ENCODE peak calls at places on chromosomes 2 and 18, in six cellular contexts. D, O, G, J, X and A are unnamed samples.

GRCh38 chr2:58578276-58578675 is 337.2 kb upstream of the FANCL start:
- DNase-seq in X (no peak), D (no peak), J (no peak), O (no peak), G (no peak), A (no peak)

GRCh38 chr2:167925775-167926174 is 321.6 kb downstream of the STK39 start:
- DNase-seq in D (no peak), J (no peak), G (no peak), O (no peak), X (no peak), A (peak; percentile 1)

GRCh38 chr2:232838406-232838874 is 31.6 kb upstream of the SNORC start:
- DNase-seq in X (peak; percentile 35), J (no peak), D (no peak), O (peak; percentile 68), G (peak; percentile 10), A (peak; percentile 43)

GRCh38 chr2:147639891-147640290 is 204.9 kb upstream of the ACVR2A start:
- DNase-seq in D (no peak), J (no peak), G (no peak), O (no peak), X (no peak), A (no peak)

GRCh38 chr2:9658972-9659371 is 28.2 kb upstream of the YWHAQ start:
- DNase-seq in O (no peak), D (no peak), G (no peak), J (no peak), X (no peak), A (peak; percentile 90)

GRCh38 chr2:100733344-100734187 is 86.4 kb upstream of the NPAS2 start:
- DNase-seq in X (no peak), O (no peak), D (peak; percentile 58), G (no peak), J (peak; percentile 61), A (peak; percentile 86)

GRCh38 chr2:23350026-23350791 is 34.8 kb upstream of the KLHL29 start:
- DNase-seq in G (no peak), J (no peak), D (no peak), X (no peak), O (no peak), A (no peak)

GRCh38 chr2:208370881-208371633 is 35.5 kb upstream of the PTH2R start:
- DNase-seq in O (no peak), D (no peak), J (no peak), X (peak; percentile 32), G (no peak), A (no peak)

GRCh38 chr2:25251461-25252273 is 83.3 kb upstream of the POMC start:
- DNase-seq in G (peak; percentile 50), J (peak; percentile 59), O (peak; percentile 73), D (peak; percentile 83), X (peak; percentile 81), A (peak; percentile 67)

GRCh38 chr2:220785181-220785580 is 786.9 kb downstream of the EPHA4 start:
- DNase-seq in D (no peak), G (no peak), O (no peak), J (no peak), X (no peak), A (no peak)

GRCh38 chr2:24881623-24882022 is 38.4 kb downstream of the ADCY3 start:
- DNase-seq in D (no peak), O (no peak), G (no peak), J (no peak), X (peak; percentile 38), A (no peak)

GRCh38 chr18:23529597-23529996 is 26.3 kb downstream of the RMC1 start:
- DNase-seq in G (no peak), X (peak; percentile 68), O (no peak), J (no peak), D (no peak), A (peak; percentile 67)

GRCh38 chr2:176164803-176165597 is 7.9 kb downstream of the HOXD3 start:
- DNase-seq in G (no peak), D (no peak), J (peak; percentile 60), O (no peak), X (no peak), A (no peak)

GRCh38 chr18:32767400-32767799 is 5.4 kb downstream of the KLHL14 start:
- DNase-seq in D (no peak), J (no peak), G (no peak), X (no peak), O (no peak), A (peak; percentile 63)

GRCh38 chr18:73840319-73841065 is 307.1 kb downstream of the FBXO15 start:
- DNase-seq in O (no peak), G (no peak), X (no peak), D (no peak), J (no peak), A (no peak)

GRCh38 chr18:36629836-36630235 is 199.0 kb downstream of the TPGS2 start:
- DNase-seq in G (no peak), X (no peak), J (no peak), D (no peak), O (no peak), A (no peak)

GRCh38 chr2:133054297-133054696 is 384.3 kb upstream of the LYPD1 start:
- DNase-seq in O (no peak), G (no peak), D (no peak), X (no peak), J (no peak), A (no peak)

GRCh38 chr18:78448106-78448505 is 531.5 kb upstream of the SALL3 start:
- DNase-seq in O (no peak), G (no peak), D (no peak), J (no peak), X (no peak), A (no peak)

GRCh38 chr2:106030287-106031268 is 163.5 kb downstream of the UXS1 start:
- DNase-seq in J (peak; percentile 44), D (peak; percentile 71), X (no peak), O (no peak), G (no peak), A (peak; percentile 64)

GRCh38 chr2:209476367-209477191 is 52.7 kb downstream of the MAP2 start:
- DNase-seq in X (no peak), G (no peak), D (no peak), O (no peak), J (no peak), A (peak; percentile 34)

GRCh38 chr18:44474067-44474411 is 206.6 kb upstream of the SETBP1 start:
- DNase-seq in D (no peak), X (no peak), O (no peak), G (no peak), J (no peak), A (no peak)

GRCh38 chr18:56461151-56461550 is 177.2 kb downstream of the TXNL1 start:
- DNase-seq in X (no peak), D (no peak), O (no peak), G (no peak), J (no peak), A (no peak)
- H3K9me3 ChIP-seq in X (no peaks in the 10 kb centered on the region), D (peaks cover 4% of the 10 kb centered on the region), O (no peaks in the 10 kb centered on the region), G (no peaks in the 10 kb centered on the region), J (no peaks in the 10 kb centered on the region), A (peaks cover 18% of the 10 kb centered on the region)

GRCh38 chr2:2750867-2751714 is 420.0 kb upstream of the MYT1L start:
- DNase-seq in X (no peak), J (no peak), D (no peak), O (no peak), G (no peak), A (no peak)

GRCh38 chr2:2747797-2748301 is 416.8 kb upstream of the MYT1L start:
- DNase-seq in O (no peak), J (no peak), G (no peak), X (no peak), D (no peak), A (no peak)

GRCh38 chr2:2746731-2747130 is 415.7 kb upstream of the MYT1L start:
- DNase-seq in X (no peak), O (no peak), J (no peak), D (no peak), G (no peak), A (no peak)

GRCh38 chr2:2748399-2749205 is 417.5 kb upstream of the MYT1L start:
- DNase-seq in D (no peak), O (no peak), X (no peak), J (no peak), G (no peak), A (no peak)

DNA sequence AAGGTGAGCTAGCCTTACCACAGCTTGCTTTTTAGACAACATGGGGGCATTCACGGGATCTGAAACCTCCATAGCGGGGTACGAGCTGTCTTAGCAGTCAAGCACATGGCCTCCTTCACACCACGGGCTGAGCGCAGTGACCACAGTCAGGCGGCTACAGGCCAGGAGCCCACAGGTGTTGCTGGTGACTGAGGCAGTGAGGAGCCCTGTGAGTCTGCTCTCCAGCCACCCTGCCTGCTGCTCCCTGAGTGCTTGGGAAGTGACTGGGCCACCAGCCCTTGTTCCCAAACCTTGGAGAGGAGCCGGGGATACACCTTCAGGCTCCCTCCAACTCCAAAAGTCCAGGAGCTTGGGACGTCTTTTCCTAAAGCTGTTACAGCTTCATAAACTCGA is 418.1 kb upstream of the MYT1L start:
- DNase-seq in G (no peak), J (no peak), X (no peak), O (no peak), D (no peak), A (no peak)
- H3K9me3 ChIP-seq in G (peaks cover 9% of the 10 kb centered on the region), J (no peaks in the 10 kb centered on the region), X (no peaks in the 10 kb centered on the region), O (peaks cover 3% of the 10 kb centered on the region), D (no peaks in the 10 kb centered on the region), A (peaks cover 10% of the 10 kb centered on the region)

GRCh38 chr2:237243487-237243886 is 157.8 kb downstream of the COPS8 start:
- DNase-seq in G (no peak), X (no peak), O (no peak), J (no peak), D (no peak), A (no peak)

GRCh38 chr2:237236188-237236587 is 150.5 kb downstream of the COPS8 start:
- DNase-seq in G (no peak), X (no peak), D (no peak), O (no peak), J (no peak), A (peak; percentile 81)

GRCh38 chr2:237235383-237236095 is 149.8 kb downstream of the COPS8 start:
- DNase-seq in J (peak; percentile 80), O (no peak), X (no peak), D (peak; percentile 86), G (no peak), A (peak; percentile 77)

GRCh38 chr2:237242091-237242536 is 156.4 kb downstream of the COPS8 start:
- DNase-seq in O (no peak), X (no peak), D (no peak), J (no peak), G (no peak), A (no peak)

GRCh38 chr2:237240252-237240651 is 154.6 kb downstream of the COPS8 start:
- DNase-seq in G (no peak), O (no peak), X (no peak), D (no peak), J (no peak), A (no peak)
- H3K9me3 ChIP-seq in G (peaks cover 25% of the 10 kb centered on the region), O (no peaks in the 10 kb centered on the region), X (no peaks in the 10 kb centered on the region), D (no peaks in the 10 kb centered on the region), J (no peaks in the 10 kb centered on the region), A (peaks cover 20% of the 10 kb centered on the region)

DNA sequence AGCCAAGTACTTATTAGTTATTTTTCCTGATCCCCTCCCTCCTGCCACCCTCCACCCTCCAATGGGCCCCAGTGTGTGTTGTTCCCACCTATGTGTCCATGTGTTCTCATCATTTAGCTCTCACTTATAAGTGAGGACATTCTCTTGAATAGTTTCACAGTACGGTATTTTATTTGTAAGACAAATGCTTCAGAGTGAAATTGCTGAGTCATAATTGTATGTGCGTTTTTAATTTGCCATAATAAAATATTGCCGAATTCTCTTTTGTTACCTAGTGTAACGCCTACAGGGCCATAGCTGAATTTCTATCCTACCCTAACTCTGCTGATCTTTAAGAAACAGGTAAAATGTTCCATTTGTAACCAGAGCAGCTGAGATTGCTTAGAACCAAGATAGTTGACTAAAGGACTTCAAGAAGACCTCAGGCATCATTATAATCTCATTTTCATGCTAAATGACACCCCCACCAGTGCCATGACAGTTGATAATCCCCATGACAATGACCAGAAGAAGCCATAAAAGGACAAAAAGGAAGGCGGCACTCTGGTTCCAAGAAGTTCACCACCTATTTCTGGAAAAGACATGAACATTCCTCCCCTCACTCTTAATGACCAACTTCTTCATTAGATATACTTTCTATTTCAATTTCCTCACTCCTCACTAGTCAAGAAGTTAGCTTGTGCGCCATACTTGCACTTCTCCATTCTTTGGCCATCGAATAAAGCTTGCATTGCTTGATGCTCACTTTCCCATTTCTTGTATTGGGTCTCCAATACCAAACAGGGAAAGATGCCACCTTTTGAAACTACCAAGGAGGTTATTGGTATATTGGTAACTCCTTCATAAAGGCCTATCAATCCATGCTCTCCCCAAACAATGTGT is 18.4 kb downstream of the SCN9A start:
- DNase-seq in G (no peak), D (no peak), O (no peak), J (no peak), X (peak; percentile 64), A (no peak)
- H3K9me3 ChIP-seq in G (no peaks in the 10 kb centered on the region), D (no peaks in the 10 kb centered on the region), O (no peaks in the 10 kb centered on the region), J (no peaks in the 10 kb centered on the region), X (no peaks in the 10 kb centered on the region), A (no peaks in the 10 kb centered on the region)